ENCODE peak calls at places on chromosomes 11 and 22, in four cellular contexts. U is right lobe of liver, E is SJSA1, V is NCI-H1436. O is an unnamed sample.

GRCh38 chr22:36873614-36874308 is 13.0 kb downstream of the NCF4 start:
- DNase-seq in U (peak; percentile 69), E (peak; percentile 55), V (peak; percentile 11), O (no peak)

GRCh38 chr11:76209956-76210885 is 3.9 kb upstream of the WNT11 start:
- DNase-seq in U (peak; percentile 72), E (no peak), V (peak; percentile 3), O (no peak)

GRCh38 chr11:60992842-60993409 is 21.4 kb downstream of the CD6 start:
- DNase-seq in U (no peak), E (no peak), V (no peak), O (no peak)

GRCh38 chr11:12266943-12267342 is 110.4 kb upstream of the PARVA start:
- DNase-seq in U (no peak), E (no peak), V (no peak), O (no peak)

GRCh38 chr11:78041843-78042455 is 18.9 kb upstream of the KCTD14 start:
- DNase-seq in U (no peak), E (no peak), V (no peak), O (no peak)

GRCh38 chr11:44747836-44748235 is 21.1 kb downstream of the TSPAN18 start:
- DNase-seq in U (peak; percentile 16), E (no peak), V (no peak), O (no peak)

GRCh38 chr11:118435233-118435892 is 929 bp upstream of the KMT2A start:
- DNase-seq in U (peak; percentile 70), E (peak; percentile 38), V (peak; percentile 88), O (peak; percentile 44)

GRCh38 chr11:11982975-11983374 is 25.5 kb downstream of the DKK3 start:
- DNase-seq in U (no peak), E (no peak), V (no peak), O (no peak)

GRCh38 chr11:27649800-27650199 is 50.5 kb downstream of the BDNF start:
- DNase-seq in U (no peak), E (no peak), V (no peak), O (no peak)

GRCh38 chr11:130999086-130999485 is 82.8 kb upstream of the SNX19 start:
- DNase-seq in U (no peak), E (no peak), V (no peak), O (no peak)

GRCh38 chr11:130115218-130115617 is 44.4 kb upstream of the ST14 start:
- DNase-seq in U (peak; percentile 69), E (no peak), V (peak; percentile 5), O (no peak)